ENCODE peak calls at places on chromosomes 4 and X, in seven cellular contexts. F is colonic mucosa; E is CD8-positive, alpha-beta T cell; R is right atrium auricular region; Z is lower lobe of right lung; P is thyroid gland; A is GM12878. T is an unnamed sample.

GRCh38 chrX:153807976-153808375 is 13.5 kb downstream of the SSR4 start:
- DNase-seq in Z (no peak), P (no peak), E (no peak), R (no peak), A (no peak), F (no peak), T (no peak)

GRCh38 chr4:25842229-25842840 is 20.5 kb downstream of the SEL1L3 start:
- DNase-seq in A (peak; percentile 21), P (no peak), F (no peak), E (peak; percentile 29), R (no peak), Z (no peak), T (no peak)

GRCh38 chrX:37060999-37061398 is 52.8 kb downstream of the FAM47C start:
- DNase-seq in E (no peak), F (no peak), R (no peak), A (no peak), P (no peak), Z (no peak), T (peak; percentile 45)

GRCh38 chrX:155127465-155127864 is 56.2 kb downstream of the BRCC3 start:
- DNase-seq in E (no peak), Z (no peak), A (no peak), R (no peak), F (no peak), P (no peak), T (no peak)

GRCh38 chr4:151267822-151268535 is 9.0 kb upstream of the PRSS48 start:
- DNase-seq in E (no peak), R (no peak), F (no peak), Z (no peak), P (no peak), A (no peak), T (peak; percentile 64)

GRCh38 chr4:16598241-16599224 is 299.9 kb downstream of the LDB2 start:
- DNase-seq in E (no peak), F (no peak), R (no peak), Z (no peak), P (no peak), A (no peak), T (no peak)

GRCh38 chr4:71472946-71473345 is 134.1 kb downstream of the SLC4A4 start:
- DNase-seq in Z (no peak), E (no peak), P (no peak), R (no peak), F (no peak), A (no peak), T (peak; percentile 79)

GRCh38 chr4:166003811-166004210 is 130.8 kb downstream of the TLL1 start:
- DNase-seq in P (no peak), Z (no peak), A (no peak), F (no peak), E (no peak), R (no peak), T (peak; percentile 41)

GRCh38 chr4:25863347-25863784 is 578 bp upstream of the SEL1L3 start:
- DNase-seq in F (peak; percentile 93), E (no peak), P (peak; percentile 32), A (no peak), Z (peak; percentile 66), R (no peak), T (no peak)

GRCh38 chr4:103168993-103169392 is 29.1 kb downstream of the CENPE start:
- DNase-seq in R (no peak), P (no peak), F (no peak), E (no peak), Z (no peak), A (no peak), T (no peak)

GRCh38 chrX:110318664-110318968 is 731 bp upstream of the AMMECR1 start:
- DNase-seq in A (no peak), R (no peak), E (peak; percentile 11), F (no peak), P (no peak), Z (no peak), T (peak; percentile 31)

GRCh38 chr4:22235798-22236197 is 280.1 kb downstream of the ADGRA3 start:
- DNase-seq in R (no peak), E (no peak), P (no peak), A (no peak), Z (no peak), F (no peak), T (no peak)

DNA sequence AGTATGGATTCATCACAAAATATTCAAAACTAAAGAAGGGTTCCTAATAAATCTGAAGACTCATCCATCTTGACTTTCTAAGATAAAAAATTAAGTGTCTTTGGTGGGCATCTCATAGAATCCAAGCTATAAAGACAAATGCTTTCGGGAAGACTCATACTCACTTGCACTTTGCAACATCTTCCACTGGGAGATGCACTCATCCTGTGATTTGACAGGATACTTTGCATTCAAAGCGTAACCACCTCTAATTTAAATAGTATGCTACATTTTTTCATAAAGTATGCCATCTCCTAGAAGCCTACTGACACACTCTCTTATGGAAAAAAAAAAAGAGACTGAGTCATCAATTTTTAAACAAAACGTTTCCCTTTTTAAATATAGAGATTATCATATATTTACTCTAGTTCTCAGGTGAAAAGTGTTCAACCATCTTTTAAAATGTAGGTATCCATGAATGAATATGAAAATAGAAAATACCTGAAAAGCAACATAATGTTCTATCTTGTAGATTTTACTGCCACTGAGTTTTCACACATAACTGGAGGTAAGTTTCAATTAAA is 119.6 kb downstream of the KLHL13 start:
- DNase-seq in Z (no peak), E (no peak), F (no peak), R (no peak), A (no peak), P (no peak), T (peak; percentile 83)
- H3K4me3 ChIP-seq in Z (no peak overlapping the region), E (no peak overlapping the region), F (no peak overlapping the region), R (no peak overlapping the region), A (no peak overlapping the region), P (no peak overlapping the region), T (no peak overlapping the region)

DNA sequence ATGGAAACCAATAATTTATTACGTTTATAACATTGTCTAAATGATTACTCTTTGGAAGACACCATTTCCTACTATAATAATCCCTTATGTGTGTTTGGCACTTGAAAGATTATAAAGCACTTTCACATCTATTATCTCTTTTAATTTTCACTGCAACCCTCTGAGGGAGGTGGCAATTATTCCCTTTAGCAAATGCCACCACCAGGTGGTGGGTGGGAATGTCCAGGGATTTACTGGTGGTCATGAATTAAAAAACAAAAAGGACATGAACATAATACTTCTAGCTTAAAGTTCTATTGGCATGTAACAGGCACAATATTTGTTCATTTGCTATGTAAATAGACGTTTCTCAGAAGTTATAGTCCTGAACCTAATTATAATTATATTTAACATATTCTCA is 1.2 kb upstream of the MGARP start:
- DNase-seq in E (no peak), P (no peak), F (no peak), A (no peak), R (no peak), Z (no peak), T (no peak)
- TF ChIP-seq CTCF in E (no peak), P (no peak), F (no peak), A (no peak), R (no peak), Z (no peak), T (no peak)

DNA sequence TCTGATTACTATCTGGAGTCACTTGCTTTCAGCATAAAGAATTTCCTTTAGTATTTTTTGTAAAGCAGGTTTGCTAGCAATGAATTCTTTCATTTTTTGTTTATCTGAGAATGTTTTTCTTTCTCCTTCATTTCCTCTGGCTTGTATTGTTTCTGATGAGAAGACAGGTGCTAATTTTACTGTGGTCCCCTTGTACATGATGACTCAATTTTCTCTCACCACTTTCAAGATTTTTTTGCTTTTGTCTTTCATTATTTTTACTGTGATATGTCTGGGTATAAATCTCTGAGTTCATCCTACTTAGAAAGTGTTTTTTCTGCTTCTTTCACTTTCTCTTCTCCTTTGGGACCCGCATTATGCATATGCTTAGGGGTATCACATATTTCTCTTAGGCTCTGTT is 62.6 kb downstream of the PKD2 start:
- DNase-seq in E (no peak), F (no peak), R (no peak), A (no peak), Z (no peak), P (no peak), T (no peak)
- H3K36me3 ChIP-seq in E (peaks cover 5% of the 10 kb centered on the region), F (no peaks in the 10 kb centered on the region), R (peaks cover 93% of the 10 kb centered on the region), A (peaks cover 18% of the 10 kb centered on the region), Z (peaks cover 80% of the 10 kb centered on the region), P (peaks cover 48% of the 10 kb centered on the region), T (peaks cover 3% of the 10 kb centered on the region)

DNA sequence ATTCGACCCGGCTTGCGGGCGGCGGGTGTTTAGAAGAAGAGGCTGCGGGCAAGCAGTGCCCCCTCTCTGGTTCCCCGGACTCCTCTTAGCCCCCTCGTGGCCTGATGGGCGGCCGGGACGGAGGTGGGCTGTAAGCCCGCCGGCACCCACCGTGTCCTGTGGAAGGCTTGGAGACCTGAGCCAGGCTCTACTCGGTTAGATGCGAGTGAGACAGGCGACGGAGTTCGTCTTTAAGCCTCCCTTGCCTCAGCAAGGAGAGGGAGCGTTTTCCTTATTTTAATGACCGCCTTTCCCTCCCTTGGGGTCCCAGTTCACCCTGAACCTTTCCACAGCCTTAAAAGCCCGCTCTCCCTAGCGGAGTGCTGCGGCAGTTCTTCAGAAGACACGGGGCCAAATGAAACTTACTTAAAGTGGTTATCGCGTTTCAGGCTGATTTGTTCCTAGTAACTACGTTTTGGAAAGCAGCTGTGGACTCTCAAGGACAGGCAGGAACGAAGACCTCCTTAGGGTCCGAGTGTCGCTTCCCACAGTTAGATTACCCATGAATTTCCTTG is 970 bp downstream of the SLITRK2 start:
- DNase-seq in R (no peak), A (no peak), P (no peak), F (no peak), E (no peak), Z (no peak), T (no peak)
- H3K4me3 ChIP-seq in R (peak overlapping the region; percentile 40), A (no peak overlapping the region), P (no peak overlapping the region), F (no peak overlapping the region), E (no peak overlapping the region), Z (peak overlapping the region; percentile 34), T (no peak overlapping the region)

T was measured in bronchial epithelial cell.